ENCODE peak calls at places on chromosomes 3 and 15, in five cellular contexts. One of them, this sample, is unnamed. For H3K4me1, the result is how much of the 10 kb centered on the place peaks cover.

GRCh38 chr15:90266485-90266884 is 1.0 kb downstream of the NGRN start:
- DNase-seq in HCT116: no peak
- DNase-seq in GM23338: no peak
- DNase-seq in HepG2: no peak
- DNase-seq in Panc1: no peak
- DNase-seq in this sample: peak

GRCh38 chr15:59191855-59192237 is 14.8 kb upstream of the LDHAL6B start:
- DNase-seq in HCT116: peak
- DNase-seq in GM23338: no peak
- DNase-seq in HepG2: no peak
- DNase-seq in Panc1: no peak
- DNase-seq in this sample: no peak

GRCh38 chr3:167564612-167565011 is 89.1 kb downstream of the WDR49 start:
- DNase-seq in HCT116: no peak
- DNase-seq in GM23338: no peak
- DNase-seq in HepG2: no peak
- DNase-seq in Panc1: no peak
- DNase-seq in this sample: no peak

GRCh38 chr3:64884574-64884973 is 196.8 kb upstream of the ADAMTS9 start:
- DNase-seq in HCT116: no peak
- DNase-seq in GM23338: no peak
- DNase-seq in HepG2: no peak
- DNase-seq in Panc1: no peak
- DNase-seq in this sample: no peak

GRCh38 chr3:120113128-120114116 is 19.2 kb upstream of the GSK3B start:
- DNase-seq in HCT116: peak
- DNase-seq in GM23338: no peak
- DNase-seq in HepG2: no peak
- DNase-seq in Panc1: peak
- DNase-seq in this sample: peak

GRCh38 chr3:113507501-113508067 is 7.4 kb downstream of the SPICE1 start:
- DNase-seq in HCT116: no peak
- DNase-seq in GM23338: no peak
- DNase-seq in HepG2: no peak
- DNase-seq in Panc1: no peak
- DNase-seq in this sample: no peak

GRCh38 chr3:198071602-198072285 is 111.7 kb downstream of the LMLN start:
- DNase-seq in HCT116: peak
- DNase-seq in GM23338: peak
- DNase-seq in HepG2: peak
- DNase-seq in Panc1: peak
- DNase-seq in this sample: no peak

GRCh38 chr3:194381460-194381875 is 11.9 kb upstream of the LRRC15 start:
- DNase-seq in HCT116: peak
- DNase-seq in GM23338: no peak
- DNase-seq in HepG2: no peak
- DNase-seq in Panc1: no peak
- DNase-seq in this sample: peak

GRCh38 chr3:189331002-189331418 is 159.2 kb downstream of the TPRG1 start:
- DNase-seq in HCT116: no peak
- DNase-seq in GM23338: no peak
- DNase-seq in HepG2: no peak
- DNase-seq in Panc1: no peak
- DNase-seq in this sample: no peak

GRCh38 chr3:171561601-171562323 is 101.6 kb upstream of the TNIK start:
- DNase-seq in HCT116: no peak
- DNase-seq in GM23338: no peak
- DNase-seq in HepG2: no peak
- DNase-seq in Panc1: no peak
- DNase-seq in this sample: no peak

GRCh38 chr3:45907769-45908705 is 21.7 kb downstream of the CCR9 start:
- DNase-seq in HCT116: no peak
- DNase-seq in GM23338: no peak
- DNase-seq in HepG2: no peak
- DNase-seq in Panc1: no peak
- DNase-seq in this sample: no peak

GRCh38 chr3:102528727-102529126 is 93.9 kb downstream of the ZPLD1 start:
- DNase-seq in HCT116: no peak
- DNase-seq in GM23338: no peak
- DNase-seq in HepG2: no peak
- DNase-seq in Panc1: no peak
- DNase-seq in this sample: no peak

GRCh38 chr15:59371458-59372351 is 966 bp downstream of the MYO1E start:
- DNase-seq in HCT116: no peak
- DNase-seq in GM23338: peak
- DNase-seq in HepG2: no peak
- DNase-seq in Panc1: no peak
- DNase-seq in this sample: peak

GRCh38 chr3:37961622-37962455 is 28.7 kb upstream of the VILL start:
- DNase-seq in HCT116: no peak
- DNase-seq in GM23338: peak
- DNase-seq in HepG2: no peak
- DNase-seq in Panc1: no peak
- DNase-seq in this sample: no peak

GRCh38 chr15:74144153-74144775 is 13.9 kb downstream of the ISLR2 start:
- DNase-seq in HCT116: peak
- DNase-seq in GM23338: peak
- DNase-seq in HepG2: peak
- DNase-seq in Panc1: no peak
- DNase-seq in this sample: no peak

GRCh38 chr3:29950232-29950631 is 656.2 kb upstream of the TGFBR2 start:
- DNase-seq in HCT116: no peak
- DNase-seq in GM23338: no peak
- DNase-seq in HepG2: no peak
- DNase-seq in Panc1: no peak
- DNase-seq in this sample: no peak

GRCh38 chr3:38805765-38806386 is 10.1 kb downstream of the SCN10A start:
- DNase-seq in HCT116: peak
- DNase-seq in GM23338: peak
- DNase-seq in HepG2: peak
- DNase-seq in Panc1: no peak
- DNase-seq in this sample: no peak

GRCh38 chr3:123533554-123534159 is 51.2 kb downstream of the HACD2 start:
- DNase-seq in HCT116: no peak
- DNase-seq in GM23338: no peak
- DNase-seq in HepG2: no peak
- DNase-seq in Panc1: no peak
- DNase-seq in this sample: no peak

GRCh38 chr15:25247418-25248030 is 191.3 kb downstream of the UBE3A start:
- DNase-seq in HCT116: no peak
- DNase-seq in GM23338: no peak
- DNase-seq in HepG2: no peak
- DNase-seq in Panc1: no peak
- DNase-seq in this sample: peak

GRCh38 chr15:40770147-40770721 is 454 bp downstream of the C15orf62 start:
- DNase-seq in HCT116: no peak
- DNase-seq in GM23338: no peak
- DNase-seq in HepG2: no peak
- DNase-seq in Panc1: no peak
- DNase-seq in this sample: peak

GRCh38 chr3:123421353-123422174 is 27.3 kb downstream of the ADCY5 start:
- DNase-seq in HCT116: no peak
- DNase-seq in GM23338: no peak
- DNase-seq in HepG2: no peak
- DNase-seq in Panc1: no peak
- DNase-seq in this sample: no peak

GRCh38 chr3:46447535-46447934 is 17.2 kb downstream of the LTF start:
- DNase-seq in HCT116: no peak
- DNase-seq in GM23338: no peak
- DNase-seq in HepG2: no peak
- DNase-seq in Panc1: no peak
- DNase-seq in this sample: no peak

GRCh38 chr3:158167737-158168469 is 58.0 kb downstream of the RSRC1 start:
- DNase-seq in HCT116: peak
- DNase-seq in GM23338: no peak
- DNase-seq in HepG2: peak
- DNase-seq in Panc1: peak
- DNase-seq in this sample: no peak

GRCh38 chr3:23217872-23218554 is 14.9 kb downstream of the UBE2E2 start:
- DNase-seq in HCT116: no peak
- DNase-seq in GM23338: no peak
- DNase-seq in HepG2: no peak
- DNase-seq in Panc1: no peak
- DNase-seq in this sample: no peak

GRCh38 chr3:112585782-112586181 is 23.9 kb downstream of the SLC35A5 start:
- DNase-seq in HCT116: no peak
- DNase-seq in GM23338: no peak
- DNase-seq in HepG2: no peak
- DNase-seq in Panc1: no peak
- DNase-seq in this sample: no peak

GRCh38 chr15:74988007-74988800 is 7.2 kb upstream of the SCAMP5 start:
- DNase-seq in HCT116: peak
- DNase-seq in GM23338: peak
- DNase-seq in HepG2: peak
- DNase-seq in Panc1: no peak
- DNase-seq in this sample: peak

GRCh38 chr3:12922881-12923431 is 81.6 kb upstream of the RPL32 start:
- DNase-seq in HCT116: no peak
- DNase-seq in GM23338: no peak
- DNase-seq in HepG2: no peak
- DNase-seq in Panc1: no peak
- DNase-seq in this sample: no peak

GRCh38 chr15:89963301-89964288 is 37.5 kb upstream of the ZNF710 start:
- DNase-seq in HCT116: no peak
- DNase-seq in GM23338: no peak
- DNase-seq in HepG2: no peak
- DNase-seq in Panc1: no peak
- DNase-seq in this sample: peak

GRCh38 chr3:138774529-138775253 is 60.0 kb downstream of the PIK3CB start:
- DNase-seq in HCT116: peak
- DNase-seq in GM23338: no peak
- DNase-seq in HepG2: peak
- DNase-seq in Panc1: peak
- DNase-seq in this sample: peak

GRCh38 chr15:55277116-55277564 is 12.5 kb downstream of the RAB27A start:
- DNase-seq in HCT116: no peak
- DNase-seq in GM23338: no peak
- DNase-seq in HepG2: no peak
- DNase-seq in Panc1: no peak
- DNase-seq in this sample: no peak

GRCh38 chr15:68385240-68385561 is 46.8 kb downstream of the ITGA11 start:
- DNase-seq in HCT116: no peak
- DNase-seq in GM23338: no peak
- DNase-seq in HepG2: no peak
- DNase-seq in Panc1: no peak
- DNase-seq in this sample: peak

GRCh38 chr3:196513697-196514349 is 1.3 kb downstream of the SMCO1 start:
- DNase-seq in HCT116: no peak
- DNase-seq in GM23338: no peak
- DNase-seq in HepG2: no peak
- DNase-seq in Panc1: no peak
- DNase-seq in this sample: no peak

GRCh38 chr3:111913163-111913763 is 54.2 kb downstream of the PHLDB2 start:
- DNase-seq in HCT116: no peak
- DNase-seq in GM23338: peak
- DNase-seq in HepG2: no peak
- DNase-seq in Panc1: no peak
- DNase-seq in this sample: no peak

GRCh38 chr3:168049366-168049974 is 46.3 kb downstream of the GOLIM4 start:
- DNase-seq in HCT116: no peak
- DNase-seq in GM23338: no peak
- DNase-seq in HepG2: no peak
- DNase-seq in Panc1: no peak
- DNase-seq in this sample: no peak

GRCh38 chr3:169236662-169237174 is 426.8 kb downstream of the MECOM start:
- DNase-seq in HCT116: no peak
- DNase-seq in GM23338: no peak
- DNase-seq in HepG2: no peak
- DNase-seq in Panc1: no peak
- DNase-seq in this sample: no peak

GRCh38 chr3:186989429-186989828 is 59.1 kb downstream of the ST6GAL1 start:
- DNase-seq in HCT116: no peak
- DNase-seq in GM23338: no peak
- DNase-seq in HepG2: peak
- DNase-seq in Panc1: no peak
- DNase-seq in this sample: peak
- H3K4me1 ChIP-seq in HCT116: under half
- H3K4me1 ChIP-seq in GM23338: under half
- H3K4me1 ChIP-seq in HepG2: under half
- H3K4me1 ChIP-seq in Panc1: under half
- H3K4me1 ChIP-seq in this sample: under half

GRCh38 chr3:100732435-100732834 is 23.1 kb downstream of the TFG start:
- DNase-seq in HCT116: no peak
- DNase-seq in GM23338: no peak
- DNase-seq in HepG2: no peak
- DNase-seq in Panc1: no peak
- DNase-seq in this sample: no peak

GRCh38 chr3:100726706-100727105 is 17.4 kb downstream of the TFG start:
- DNase-seq in HCT116: no peak
- DNase-seq in GM23338: no peak
- DNase-seq in HepG2: no peak
- DNase-seq in Panc1: no peak
- DNase-seq in this sample: no peak

GRCh38 chr3:100725935-100726334 is 16.6 kb downstream of the TFG start:
- DNase-seq in HCT116: no peak
- DNase-seq in GM23338: no peak
- DNase-seq in HepG2: peak
- DNase-seq in Panc1: no peak
- DNase-seq in this sample: no peak

GRCh38 chr3:100730524-100730923 is 21.2 kb downstream of the TFG start:
- DNase-seq in HCT116: no peak
- DNase-seq in GM23338: peak
- DNase-seq in HepG2: no peak
- DNase-seq in Panc1: no peak
- DNase-seq in this sample: no peak
- TF ChIP-seq POLR2AphosphoS5 in HCT116: no peak
- TF ChIP-seq POLR2AphosphoS5 in GM23338: no peak
- TF ChIP-seq POLR2AphosphoS5 in HepG2: no peak
- TF ChIP-seq POLR2AphosphoS5 in Panc1: no peak
- TF ChIP-seq POLR2AphosphoS5 in this sample: no peak

GRCh38 chr15:67107014-67107812 is 41.8 kb downstream of the SMAD3 start:
- DNase-seq in HCT116: peak
- DNase-seq in GM23338: no peak
- DNase-seq in HepG2: peak
- DNase-seq in Panc1: peak
- DNase-seq in this sample: peak

GRCh38 chr15:67106764-67107013 is 41.3 kb downstream of the SMAD3 start:
- DNase-seq in HCT116: no peak
- DNase-seq in GM23338: no peak
- DNase-seq in HepG2: no peak
- DNase-seq in Panc1: no peak
- DNase-seq in this sample: no peak

GRCh38 chr15:67109141-67110034 is 44.0 kb downstream of the SMAD3 start:
- DNase-seq in HCT116: no peak
- DNase-seq in GM23338: peak
- DNase-seq in HepG2: peak
- DNase-seq in Panc1: no peak
- DNase-seq in this sample: no peak

GRCh38 chr15:67110400-67110799 is 45.0 kb downstream of the SMAD3 start:
- DNase-seq in HCT116: no peak
- DNase-seq in GM23338: no peak
- DNase-seq in HepG2: no peak
- DNase-seq in Panc1: no peak
- DNase-seq in this sample: no peak

GRCh38 chr15:67108122-67108871 is 42.9 kb downstream of the SMAD3 start:
- DNase-seq in HCT116: no peak
- DNase-seq in GM23338: no peak
- DNase-seq in HepG2: peak
- DNase-seq in Panc1: no peak
- DNase-seq in this sample: no peak
- H3K4me1 ChIP-seq in HCT116: half or more
- H3K4me1 ChIP-seq in GM23338: under half
- H3K4me1 ChIP-seq in HepG2: half or more
- H3K4me1 ChIP-seq in Panc1: half or more
- H3K4me1 ChIP-seq in this sample: half or more

GRCh38 chr15:35308802-35309201 is 223.7 kb upstream of the NANOGP8 start:
- DNase-seq in HCT116: no peak
- DNase-seq in GM23338: no peak
- DNase-seq in HepG2: no peak
- DNase-seq in Panc1: no peak
- DNase-seq in this sample: no peak
- TF ChIP-seq POLR2AphosphoS5 in HCT116: no peak
- TF ChIP-seq POLR2AphosphoS5 in GM23338: no peak
- TF ChIP-seq POLR2AphosphoS5 in HepG2: no peak
- TF ChIP-seq POLR2AphosphoS5 in Panc1: peak
- TF ChIP-seq POLR2AphosphoS5 in this sample: peak

This sample was measured in stomach.